ENCODE peak calls at places on chromosome 12, in seven cellular contexts. Z, V, M, O, G, U and A are unnamed samples.

GRCh38 chr12:103908246-103908541 is 22.0 kb upstream of the HSP90B1 start:
- DNase-seq in Z (no peak), G (no peak), U (no peak), V (no peak), O (no peak), M (no peak), A (no peak)

GRCh38 chr12:100554608-100555077 is 18.8 kb upstream of the GAS2L3 start:
- DNase-seq in M (no peak), U (no peak), O (peak), G (peak), Z (no peak), V (no peak), A (peak)

GRCh38 chr12:47709277-47710048 is 3.6 kb upstream of the RPAP3 start:
- DNase-seq in M (no peak), O (no peak), Z (no peak), G (peak), U (no peak), V (no peak), A (no peak)

GRCh38 chr12:26895672-26896071 is 42.1 kb downstream of the INTS13 start:
- DNase-seq in Z (no peak), M (no peak), V (no peak), U (no peak), G (no peak), O (no peak), A (no peak)

GRCh38 chr12:96101806-96102205 is 66.4 kb upstream of the LTA4H start:
- DNase-seq in U (no peak), Z (no peak), M (no peak), O (no peak), V (no peak), G (no peak), A (no peak)

GRCh38 chr12:14841761-14842160 is 1.6 kb downstream of the ART4 start:
- DNase-seq in M (peak), U (no peak), O (no peak), Z (no peak), G (peak), V (no peak), A (no peak)

GRCh38 chr12:6688543-6688999 is 604 bp downstream of the ZNF384 start:
- DNase-seq in G (peak), O (no peak), Z (peak), U (no peak), V (no peak), M (peak), A (no peak)

GRCh38 chr12:110270125-110270962 is 10.7 kb upstream of the ATP2A2 start:
- DNase-seq in Z (no peak), V (no peak), G (peak), U (no peak), O (no peak), M (no peak), A (peak)

GRCh38 chr12:117058442-117059072 is 40.7 kb downstream of the TESC start:
- DNase-seq in M (no peak), Z (no peak), G (no peak), O (no peak), U (no peak), V (peak), A (no peak)

GRCh38 chr12:120663741-120664140 is 23.2 kb upstream of the MLEC start:
- DNase-seq in G (no peak), M (no peak), Z (no peak), U (no peak), O (no peak), V (no peak), A (no peak)

GRCh38 chr12:57242329-57242690 is 8.7 kb downstream of the STAC3 start:
- DNase-seq in O (no peak), G (no peak), M (peak), V (peak), U (peak), Z (no peak), A (no peak)

GRCh38 chr12:103561174-103561573 is 25.9 kb upstream of the STAB2 start:
- DNase-seq in V (no peak), O (no peak), U (no peak), G (no peak), M (no peak), Z (no peak), A (no peak)

GRCh38 chr12:50842637-50843493 is at the start of gene TMPRSS12:
- DNase-seq in U (peak), O (no peak), G (no peak), V (peak), Z (no peak), M (no peak), A (no peak)

GRCh38 chr12:823043-823698 is 70.8 kb downstream of the WNK1 start:
- DNase-seq in U (no peak), M (no peak), V (no peak), Z (no peak), O (no peak), G (no peak), A (no peak)

GRCh38 chr12:88958153-88958552 is 377.9 kb upstream of the KITLG start:
- DNase-seq in Z (no peak), G (no peak), U (no peak), O (no peak), V (no peak), M (no peak), A (peak)

GRCh38 chr12:26150737-26151450 is 26.1 kb upstream of the BHLHE41 start:
- DNase-seq in O (no peak), G (peak), V (no peak), U (no peak), Z (no peak), M (no peak), A (no peak)

GRCh38 chr12:80939231-80939950 is 1.7 kb upstream of the LIN7A start:
- DNase-seq in V (no peak), U (no peak), Z (no peak), M (no peak), G (no peak), O (no peak), A (no peak)

GRCh38 chr12:57755454-57756372 is 810 bp downstream of the MARCHF9 start:
- DNase-seq in U (peak), V (peak), Z (no peak), G (no peak), M (peak), O (no peak), A (no peak)

GRCh38 chr12:124466200-124467128 is 100.9 kb downstream of the NCOR2 start:
- DNase-seq in M (peak), Z (no peak), V (peak), O (no peak), U (no peak), G (peak), A (no peak)
- TF ChIP-seq CTCF in M (no peak), Z (no peak), V (no peak), O (no peak), U (no peak), G (no peak), A (no peak)

GRCh38 chr12:52175411-52176350 is 16.1 kb downstream of the KRT80 start:
- DNase-seq in V (peak), O (no peak), M (no peak), G (no peak), U (no peak), Z (no peak), A (no peak)
- TF ChIP-seq CTCF in V (no peak), O (peak), M (no peak), G (peak), U (peak), Z (no peak), A (no peak)

DNA sequence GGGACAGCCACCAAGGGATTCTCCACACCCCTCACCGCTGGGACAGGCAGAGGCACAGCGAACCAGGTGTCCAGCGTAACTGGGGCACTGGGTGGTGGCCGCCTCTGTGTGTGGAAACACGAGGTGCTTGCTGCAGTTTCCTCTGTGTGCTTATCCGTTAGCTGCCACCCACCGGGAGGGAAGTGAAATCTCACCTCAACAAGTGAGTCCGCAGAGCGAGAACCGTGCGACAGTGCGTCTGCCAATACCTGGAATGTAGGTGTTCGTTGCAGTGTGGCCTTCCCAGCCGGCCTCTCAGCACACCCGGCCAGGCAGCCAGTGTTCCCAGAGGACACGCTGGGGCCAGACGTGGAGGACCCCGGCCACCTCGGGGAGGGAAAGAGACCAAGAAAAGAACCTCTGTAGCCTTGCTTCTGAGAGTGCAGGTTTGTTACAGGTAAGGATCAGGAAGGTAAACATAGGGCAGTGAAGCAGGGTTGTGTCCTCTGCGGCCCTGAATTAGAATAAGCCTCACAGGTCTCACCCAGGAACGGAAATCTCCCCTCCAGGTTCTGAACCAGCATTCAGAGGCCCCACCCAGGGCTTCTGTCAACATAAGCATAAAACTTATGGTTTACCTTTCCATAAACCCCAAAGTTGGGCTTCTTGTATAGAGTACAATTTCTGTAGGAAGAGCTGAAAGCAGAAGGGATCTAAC is 1.5 kb downstream of the BCL2L14 start:
- DNase-seq in U (peak), O (no peak), G (no peak), Z (no peak), V (peak), M (peak), A (no peak)
- TF ChIP-seq CTCF in U (no peak), O (no peak), G (no peak), Z (no peak), V (no peak), M (no peak), A (no peak)

DNA sequence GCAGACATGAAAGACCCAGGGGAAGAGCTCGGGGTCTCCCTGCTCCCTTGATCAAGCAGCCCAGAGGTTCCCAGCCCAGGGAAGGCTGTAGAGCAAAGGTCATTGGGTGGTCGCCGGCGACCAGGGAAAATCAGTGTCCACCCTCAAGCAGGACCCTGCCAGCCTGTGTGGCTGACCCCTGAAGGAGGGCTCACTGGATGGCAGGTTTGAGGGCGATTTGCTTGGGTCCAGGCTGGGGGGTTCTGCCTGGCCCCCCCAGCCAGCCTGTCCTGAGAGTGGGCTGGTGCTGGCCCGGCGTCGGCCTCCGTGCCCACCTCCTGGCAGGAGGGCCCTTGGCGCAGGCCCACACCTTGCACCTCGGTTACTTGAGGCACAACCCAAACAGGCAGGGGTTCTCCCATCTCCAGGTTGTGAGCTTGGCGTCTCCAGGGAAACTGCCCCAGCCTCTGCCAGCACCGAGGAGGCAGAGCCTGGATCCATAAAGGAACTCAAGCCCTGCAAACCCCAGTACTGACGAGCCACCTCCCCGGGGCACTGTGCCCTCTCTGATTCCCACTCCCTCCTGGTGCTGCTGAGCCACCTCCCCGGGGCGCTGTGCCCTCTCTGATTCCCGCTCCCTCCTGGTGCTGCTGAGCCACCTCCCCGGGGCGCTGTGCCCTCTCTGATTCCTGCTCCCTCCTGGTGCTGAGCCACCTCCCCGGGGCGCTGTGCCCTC is 329.0 kb upstream of the SFSWAP start:
- DNase-seq in O (no peak), V (no peak), M (no peak), Z (no peak), U (no peak), G (no peak), A (no peak)
- TF ChIP-seq CTCF in O (no peak), V (no peak), M (no peak), Z (no peak), U (no peak), G (no peak), A (no peak)

GRCh38 chr12:121810833-121811433 is 7.1 kb downstream of the SETD1B start:
- DNase-seq in M (no peak), O (no peak), G (no peak), U (no peak), Z (no peak), V (no peak), A (no peak)

GRCh38 chr12:121811434-121812319 is 7.9 kb downstream of the SETD1B start:
- DNase-seq in O (no peak), V (peak), M (peak), G (peak), U (peak), Z (no peak), A (no peak)

GRCh38 chr12:121812921-121813896 is 9.4 kb downstream of the SETD1B start:
- DNase-seq in O (no peak), G (no peak), M (no peak), V (peak), U (no peak), Z (no peak), A (no peak)

GRCh38 chr12:121813951-121814350 is 10.1 kb downstream of the SETD1B start:
- DNase-seq in G (no peak), U (no peak), Z (no peak), O (no peak), V (peak), M (no peak), A (no peak)

DNA sequence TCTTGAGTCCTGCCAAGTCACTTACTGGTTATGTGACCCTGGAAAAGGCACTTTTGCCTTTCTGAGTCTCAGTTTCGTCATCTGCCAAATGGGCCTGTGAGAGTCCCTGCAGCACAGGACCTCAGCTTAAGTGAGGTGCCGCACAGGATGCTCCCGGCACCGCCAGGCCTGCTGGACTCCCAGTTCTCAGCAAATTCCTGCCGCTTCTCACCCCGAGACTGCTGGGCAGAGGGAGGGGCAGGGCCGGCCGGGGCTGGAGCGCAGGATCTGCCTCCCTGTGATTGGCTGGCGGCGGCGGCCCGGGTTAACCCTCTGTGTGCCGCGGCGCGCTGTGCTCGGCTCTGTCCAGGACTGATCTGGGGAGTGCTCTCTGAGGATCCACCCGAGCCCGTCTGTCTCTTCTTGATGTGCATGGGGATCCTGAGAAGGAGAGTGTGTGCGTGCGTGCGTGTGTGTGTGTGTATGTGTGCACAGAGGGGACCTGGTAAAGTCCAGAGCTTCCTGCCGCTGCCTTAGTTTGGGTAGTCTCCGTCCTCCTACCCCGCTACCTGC is 8.6 kb downstream of the SETD1B start:
- DNase-seq in Z (no peak), O (no peak), V (peak), U (peak), G (peak), M (peak), A (no peak)
- TF ChIP-seq CTCF in Z (no peak), O (no peak), V (no peak), U (no peak), G (no peak), M (peak), A (no peak)

GRCh38 chr12:2751686-2752085 is 43.1 kb upstream of the FKBP4 start:
- DNase-seq in G (no peak), U (no peak), M (no peak), Z (no peak), V (no peak), O (no peak), A (no peak)

GRCh38 chr12:2754208-2754607 is 40.6 kb upstream of the FKBP4 start:
- DNase-seq in G (no peak), V (no peak), O (no peak), U (no peak), Z (no peak), M (no peak), A (no peak)

GRCh38 chr12:2751230-2751629 is 43.5 kb upstream of the FKBP4 start:
- DNase-seq in O (no peak), U (no peak), G (no peak), Z (no peak), V (no peak), M (no peak), A (no peak)

GRCh38 chr12:2753536-2753935 is 41.2 kb upstream of the FKBP4 start:
- DNase-seq in U (no peak), M (no peak), G (no peak), V (no peak), Z (no peak), O (no peak), A (no peak)

GRCh38 chr12:2752676-2753371 is 41.9 kb upstream of the FKBP4 start:
- DNase-seq in V (peak), U (peak), G (peak), O (peak), M (peak), Z (no peak), A (no peak)
- TF ChIP-seq CTCF in V (no peak), U (no peak), G (peak), O (no peak), M (no peak), Z (no peak), A (no peak)

DNA sequence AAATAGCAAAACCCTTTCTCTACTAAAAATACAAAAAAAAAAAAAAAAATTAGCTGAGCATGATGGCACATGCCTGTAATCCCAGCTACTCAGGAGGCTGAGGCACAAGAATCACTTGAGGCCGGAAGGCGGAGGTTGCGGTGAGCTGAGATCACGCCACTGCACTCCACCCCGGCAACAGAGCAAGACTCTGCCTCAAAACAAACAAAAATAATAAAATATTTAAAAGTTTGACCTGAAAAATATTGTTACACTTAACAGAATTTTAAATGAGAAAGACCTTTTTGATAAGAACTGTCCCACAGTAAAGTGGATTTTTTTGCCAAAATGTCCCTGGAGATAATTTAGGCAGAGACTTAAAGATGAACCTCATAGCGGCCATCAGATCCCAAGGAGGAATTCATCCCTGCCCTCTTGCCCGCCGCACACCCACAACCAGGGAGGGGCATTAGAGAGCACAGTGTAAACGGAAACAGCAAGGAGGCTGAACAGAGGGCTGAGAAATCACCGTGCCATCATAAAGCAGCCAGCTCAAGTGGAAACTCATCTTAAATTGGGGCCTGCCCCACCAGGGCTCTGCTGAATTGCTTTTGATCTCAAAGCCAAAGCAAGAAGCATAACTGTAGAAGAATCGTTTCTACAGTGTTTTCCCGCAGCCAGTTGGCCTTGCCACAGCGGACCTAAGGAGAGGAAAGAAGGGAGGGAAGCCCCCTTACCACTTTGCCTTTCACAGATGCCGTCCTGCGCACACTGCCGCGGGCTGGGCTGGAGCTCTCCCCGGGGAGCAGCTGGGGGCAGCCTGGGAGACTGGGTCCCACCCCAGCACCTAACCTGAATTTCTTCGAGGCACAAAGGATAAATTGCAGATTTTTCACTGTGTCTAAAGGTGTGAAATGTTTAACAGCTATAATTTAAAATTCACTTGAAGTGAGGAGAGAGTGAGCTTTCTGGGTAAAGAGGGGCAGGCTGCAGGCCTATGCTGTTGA is 52.0 kb upstream of the MMP17 start:
- DNase-seq in V (no peak), G (no peak), U (no peak), Z (no peak), M (no peak), O (no peak), A (no peak)
- TF ChIP-seq CTCF in V (no peak), G (no peak), U (no peak), Z (no peak), M (no peak), O (no peak), A (no peak)

DNA sequence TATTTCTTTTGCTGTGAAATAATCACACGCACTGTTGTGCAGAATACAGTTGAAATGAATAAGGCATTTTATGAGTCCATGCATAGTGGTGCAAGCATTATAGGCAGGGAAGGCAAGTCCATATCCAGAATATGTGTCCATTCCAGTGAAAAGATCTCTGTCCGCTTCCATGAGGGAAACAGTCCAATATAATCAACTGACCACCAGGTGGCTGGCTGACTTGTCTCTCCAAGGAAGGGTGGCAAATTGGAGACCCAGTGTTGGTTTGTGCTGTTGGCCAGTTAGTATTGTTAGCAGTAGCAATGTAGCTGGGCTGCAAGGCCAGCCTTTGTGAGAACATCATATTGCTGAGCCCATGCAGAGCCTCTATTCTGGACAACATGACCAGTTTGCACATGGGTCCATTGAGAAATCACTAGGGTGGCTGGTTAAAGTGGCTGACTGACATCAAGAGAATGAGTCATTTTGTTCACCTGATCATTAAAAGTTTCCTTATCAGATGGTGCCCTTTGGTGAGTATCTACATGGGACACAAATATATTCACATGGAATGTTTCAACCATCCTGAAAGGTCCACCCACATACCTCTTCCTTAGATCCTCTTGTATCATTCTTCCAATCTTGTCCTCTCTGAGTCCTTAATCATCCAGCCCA is 17.3 kb upstream of the YAF2 start:
- DNase-seq in M (no peak), V (no peak), O (no peak), U (no peak), G (no peak), Z (no peak), A (no peak)
- TF ChIP-seq CTCF in M (no peak), V (no peak), O (peak), U (no peak), G (no peak), Z (no peak), A (no peak)